ENCODE peak calls at places on chromosomes 7 and 10, in five cellular contexts. F is ovary, X is esophagus muscularis mucosa, M is transverse colon, Q is SK-N-SH. S is an unnamed sample.

GRCh38 chr7:44541876-44542610 is 913 bp upstream of the NPC1L1 start:
- DNase-seq in X (no peak), F (no peak), Q (peak), M (no peak), S (no peak)

GRCh38 chr10:124287071-124287685 is 131.5 kb downstream of the OAT start:
- DNase-seq in F (no peak), Q (no peak), X (no peak), M (peak), S (peak)

GRCh38 chr7:117621075-117621474 is 141.2 kb downstream of the CFTR start:
- DNase-seq in F (no peak), Q (no peak), X (no peak), M (no peak), S (no peak)

GRCh38 chr10:30000802-30001571 is 58.4 kb downstream of the JCAD start:
- DNase-seq in Q (no peak), X (peak), M (peak), F (peak), S (peak)

GRCh38 chr7:40310213-40310612 is 175.4 kb downstream of the SUGCT start:
- DNase-seq in Q (no peak), M (no peak), F (no peak), X (no peak), S (no peak)

GRCh38 chr10:91287912-91288311 is 67.4 kb downstream of the PCGF5 start:
- DNase-seq in F (no peak), X (no peak), M (no peak), Q (no peak), S (no peak)

GRCh38 chr7:134031835-134032617 is 95.1 kb upstream of the LRGUK start:
- DNase-seq in Q (no peak), F (no peak), X (no peak), M (no peak), S (no peak)

GRCh38 chr7:104074529-104074928 is 85.1 kb upstream of the RELN start:
- DNase-seq in M (no peak), Q (no peak), F (no peak), X (no peak), S (no peak)

GRCh38 chr10:95096143-95096542 is 26.8 kb upstream of the CYP2C8 start:
- DNase-seq in X (no peak), Q (no peak), M (peak), F (no peak), S (no peak)

GRCh38 chr10:59750155-59750945 is 2.9 kb downstream of the MRLN start:
- DNase-seq in X (peak), F (no peak), M (no peak), Q (no peak), S (no peak)

GRCh38 chr10:127563718-127564553 is 14.8 kb downstream of the NPS start:
- DNase-seq in M (peak), F (no peak), Q (peak), X (no peak), S (no peak)

GRCh38 chr7:15459018-15459621 is 102.7 kb downstream of the AGMO start:
- DNase-seq in X (no peak), F (no peak), M (no peak), Q (no peak), S (no peak)

GRCh38 chr7:55983537-55983936 is 19.2 kb downstream of the NIPSNAP2 start:
- DNase-seq in X (no peak), Q (no peak), M (no peak), F (no peak), S (no peak)

GRCh38 chr10:97849101-97849490 is 547 bp upstream of the GOLGA7B start:
- DNase-seq in X (no peak), F (no peak), Q (peak), M (peak), S (no peak)

GRCh38 chr7:120944826-120945562 is 5.6 kb upstream of the ING3 start:
- DNase-seq in F (no peak), Q (no peak), M (no peak), X (no peak), S (no peak)

GRCh38 chr7:109387530-109387929 is 817.9 kb downstream of the DNAJB9 start:
- DNase-seq in Q (peak), M (no peak), X (no peak), F (no peak), S (no peak)

DNA sequence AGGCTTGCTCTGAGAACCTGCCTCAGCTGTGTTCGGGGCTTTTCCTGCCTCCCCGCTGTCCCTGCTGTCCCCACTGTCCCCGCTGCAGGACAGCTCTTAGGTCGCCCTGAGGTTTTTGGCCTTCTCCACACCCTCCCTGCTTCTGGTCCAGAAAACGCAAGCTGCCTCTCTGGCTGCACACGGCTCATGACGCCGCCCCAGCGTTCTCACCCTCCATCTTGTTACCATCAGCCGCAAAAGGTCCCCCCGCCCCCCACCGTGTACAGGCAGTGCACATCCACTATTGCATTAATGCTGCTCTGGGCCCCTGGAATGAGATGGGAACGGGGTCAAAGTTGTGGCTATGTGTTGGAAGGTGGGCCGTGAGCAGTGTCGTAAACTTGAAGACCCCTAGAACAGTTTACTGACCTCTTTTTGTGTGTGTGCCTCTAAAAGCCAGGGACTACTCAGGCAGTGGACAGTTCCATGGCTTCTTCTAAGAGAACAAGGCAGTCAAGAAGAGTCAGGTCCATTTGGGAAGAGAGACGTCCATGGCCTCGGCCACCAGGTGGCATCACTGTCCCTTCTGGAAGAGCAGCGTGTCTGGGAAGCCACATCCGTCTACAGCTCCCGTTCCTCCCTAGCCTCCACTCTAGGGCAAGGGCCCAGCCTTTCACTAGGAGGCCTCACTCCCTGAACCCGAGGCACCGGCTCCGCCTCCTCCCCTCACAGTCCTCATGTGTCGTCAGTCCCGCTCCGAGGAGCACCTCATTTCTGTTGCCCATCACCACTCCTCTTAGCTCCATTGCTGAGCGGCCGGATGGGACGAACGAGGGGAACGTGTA is 38.5 kb upstream of the MKRN1 start:
- DNase-seq in F (peak), M (peak), Q (peak), X (no peak), S (peak)
- TF ChIP-seq EP300 in F (no peak), M (no peak), Q (no peak), X (no peak), S (no peak)

DNA sequence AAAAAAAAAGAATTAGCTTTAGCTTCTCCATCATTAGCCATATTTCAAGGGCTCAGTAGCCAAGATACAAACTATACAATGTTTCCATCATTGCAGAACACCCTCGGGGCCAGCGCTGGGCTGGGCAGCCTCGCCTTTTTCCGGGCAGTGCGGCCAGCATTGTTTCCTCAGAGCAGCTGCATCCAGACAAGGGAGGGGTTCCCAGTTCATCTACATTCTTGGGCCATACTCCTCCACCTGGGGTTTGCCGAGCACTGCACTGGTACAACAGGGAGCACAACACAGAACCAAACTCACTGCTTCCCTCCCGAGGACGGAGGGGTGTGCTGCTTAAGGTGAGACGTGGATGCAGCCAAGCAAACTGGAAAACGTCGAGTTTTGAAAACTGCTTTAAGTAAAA is 2.4 kb upstream of the PKD1L1 start:
- DNase-seq in M (peak), Q (no peak), X (no peak), F (no peak), S (no peak)
- TF ChIP-seq CTCF in M (no peak), Q (no peak), X (no peak), F (no peak), S (no peak)

DNA sequence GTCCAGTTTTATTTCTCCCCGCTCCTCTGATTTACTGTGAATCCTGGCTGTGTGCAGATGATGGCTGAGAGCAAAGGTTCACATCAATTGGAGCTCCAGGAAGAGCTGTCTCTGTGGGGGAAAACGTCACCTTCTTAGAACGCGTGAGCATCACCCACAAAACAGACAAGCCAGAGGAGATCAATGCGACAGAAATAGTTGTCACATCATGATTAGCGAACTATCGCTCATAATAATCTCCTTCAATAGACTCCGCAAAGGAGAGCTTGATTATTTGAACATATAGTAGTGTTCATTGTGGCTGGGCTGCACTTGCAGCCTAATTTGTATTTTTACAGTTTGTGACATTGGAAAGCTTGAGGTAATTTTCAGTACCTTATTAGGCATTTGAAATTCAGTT is 276.9 kb upstream of the PFKP start:
- DNase-seq in F (no peak), X (no peak), Q (no peak), M (no peak), S (no peak)
- TF ChIP-seq EP300 in F (no peak), X (no peak), Q (no peak), M (no peak), S (no peak)

DNA sequence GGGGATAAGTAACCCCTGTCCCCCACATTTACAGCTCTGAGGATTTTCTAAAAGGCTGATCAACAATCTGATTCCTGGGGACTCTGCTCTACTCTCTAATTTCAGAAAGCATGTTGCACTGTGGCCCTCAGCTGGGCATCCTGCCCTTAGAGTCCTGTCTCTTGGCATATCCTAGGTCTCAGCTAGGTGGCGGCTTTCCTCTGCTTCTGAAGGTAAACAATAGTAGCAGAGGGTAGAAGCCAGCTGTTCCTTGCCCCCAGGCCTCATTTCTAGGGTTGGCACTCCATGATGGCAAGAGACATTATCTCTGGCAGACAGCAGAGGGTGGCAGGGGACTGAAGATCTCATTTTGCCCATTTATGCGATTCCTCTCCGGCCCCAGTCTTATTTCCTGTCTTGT is 77.0 kb downstream of the ADCYAP1R1 start:
- DNase-seq in X (peak), Q (no peak), M (no peak), F (no peak), S (no peak)
- TF ChIP-seq CTCF in X (no peak), Q (no peak), M (no peak), F (no peak), S (no peak)

GRCh38 chr7:106111671-106112117 is 418 bp downstream of the SYPL1 start:
- DNase-seq in X (no peak), F (peak), M (peak), Q (peak), S (peak)
- TF ChIP-seq EP300 in X (no peak), F (no peak), M (no peak), Q (no peak), S (no peak)

GRCh38 chr7:54837761-54838539 is 78.9 kb upstream of the SEC61G start:
- DNase-seq in Q (no peak), F (peak), X (no peak), M (no peak), S (no peak)

GRCh38 chr7:54838540-54838925 is 79.5 kb upstream of the SEC61G start:
- DNase-seq in M (no peak), X (no peak), Q (no peak), F (no peak), S (no peak)

GRCh38 chr7:54843961-54844360 is 85.0 kb upstream of the SEC61G start:
- DNase-seq in F (no peak), M (no peak), X (no peak), Q (no peak), S (no peak)

GRCh38 chr7:54839538-54840213 is 80.7 kb upstream of the SEC61G start:
- DNase-seq in X (no peak), M (peak), F (peak), Q (peak), S (peak)

GRCh38 chr7:54841772-54842707 is 83.0 kb upstream of the SEC61G start:
- DNase-seq in M (peak), X (no peak), F (no peak), Q (no peak), S (no peak)
- TF ChIP-seq CTCF in M (peak), X (peak), F (no peak), Q (peak), S (no peak)

DNA sequence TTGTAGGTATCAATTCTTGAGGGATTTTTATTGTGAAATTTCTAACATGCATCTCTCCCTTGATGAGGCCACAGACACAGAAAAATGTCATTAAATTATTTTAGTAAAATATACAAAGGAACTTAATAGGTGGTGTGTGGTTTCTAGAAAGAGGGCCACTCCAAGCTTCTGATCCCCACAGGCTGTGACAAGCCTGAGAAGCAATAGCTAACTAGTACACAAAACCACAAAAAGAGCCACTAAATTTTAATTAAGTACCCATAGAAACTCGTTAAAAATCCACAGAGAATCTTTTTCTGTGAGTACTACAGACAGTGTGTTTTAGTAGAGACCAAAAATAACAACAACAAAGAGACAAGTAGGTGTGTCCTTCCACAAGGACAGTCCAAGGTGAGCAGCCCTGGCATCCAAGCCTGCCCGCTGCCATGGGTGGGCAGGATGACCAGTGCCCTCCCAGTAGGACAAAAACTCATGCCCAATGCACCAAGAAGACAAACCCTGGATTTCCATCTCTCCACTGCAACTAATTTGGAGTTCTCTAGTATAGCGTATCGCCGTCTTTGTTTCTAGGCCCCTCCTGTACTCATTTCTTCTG is 81.0 kb downstream of the RNF216 start:
- DNase-seq in M (no peak), Q (no peak), F (no peak), X (no peak), S (no peak)
- TF ChIP-seq EP300 in M (no peak), Q (no peak), F (no peak), X (no peak), S (no peak)

S was measured in sigmoid colon.